ENCODE peak calls at places on chromosomes 16 and 17, in five cellular contexts. E is RCC 7860; U is pancreas; Y is stomach; N is activated T-helper 9 cell treated with anti-CD3 and anti-CD28 coated beads, Interleukin-2, amount 50 U/mL, for 16 hours. V is an unnamed sample.

GRCh38 chr16:27353853-27354252 is 40.1 kb downstream of the IL4R start:
- DNase-seq in Y (no peak), U (no peak), N (no peak), E (no peak), V (no peak)

GRCh38 chr17:8141046-8141445 is 11.2 kb downstream of the PER1 start:
- DNase-seq in Y (no peak), E (no peak), U (peak; percentile 55), N (no peak), V (no peak)

GRCh38 chr17:9432121-9432866 is 143.3 kb downstream of the STX8 start:
- DNase-seq in Y (no peak), U (no peak), E (no peak), N (no peak), V (no peak)

GRCh38 chr17:42553866-42554249 is 1.1 kb downstream of the HSD17B1 start:
- DNase-seq in U (peak; percentile 76), E (peak; percentile 19), N (no peak), Y (peak; percentile 48), V (no peak)

GRCh38 chr16:53821487-53821886 is 117.5 kb downstream of the FTO start:
- DNase-seq in N (no peak), Y (no peak), U (no peak), E (peak; percentile 79), V (peak; percentile 21)

GRCh38 chr17:9343513-9343912 is 232.1 kb downstream of the STX8 start:
- DNase-seq in E (no peak), N (no peak), Y (no peak), U (no peak), V (no peak)

GRCh38 chr17:38871247-38871991 is 1.6 kb downstream of the LASP1 start:
- DNase-seq in E (peak; percentile 84), N (peak; percentile 64), U (peak; percentile 86), Y (peak; percentile 76), V (peak; percentile 95)

GRCh38 chr17:12568358-12569251 is 97.1 kb upstream of the MYOCD start:
- DNase-seq in N (no peak), Y (no peak), U (no peak), E (no peak), V (no peak)

GRCh38 chr17:76142044-76143041 is 1.3 kb upstream of the FOXJ1 start:
- DNase-seq in N (no peak), E (no peak), U (no peak), Y (no peak), V (no peak)

GRCh38 chr16:12504312-12504711 is 299.4 kb downstream of the CPPED1 start:
- DNase-seq in N (no peak), E (no peak), Y (no peak), U (no peak), V (no peak)

GRCh38 chr17:55778389-55779118 is 27.7 kb downstream of the PCTP start:
- DNase-seq in U (no peak), E (no peak), Y (no peak), N (no peak), V (no peak)

GRCh38 chr17:70307430-70307829 is 138.1 kb downstream of the KCNJ2 start:
- DNase-seq in N (no peak), Y (no peak), E (no peak), U (no peak), V (no peak)

GRCh38 chr16:74998481-74999207 is at the start of gene ZNRF1:
- DNase-seq in Y (peak; percentile 86), N (peak; percentile 74), U (peak; percentile 94), E (peak; percentile 56), V (peak; percentile 78)

GRCh38 chr17:18124346-18125126 is 16.0 kb downstream of the MYO15A start:
- DNase-seq in Y (no peak), E (no peak), U (no peak), N (no peak), V (no peak)

GRCh38 chr17:42798011-42798382 is 507 bp downstream of the COA3 start:
- DNase-seq in U (no peak), N (no peak), Y (no peak), E (no peak), V (no peak)

GRCh38 chr16:85083051-85083639 is 29.1 kb downstream of the CIBAR2 start:
- DNase-seq in N (no peak), E (no peak), Y (no peak), U (no peak), V (no peak)

GRCh38 chr16:85398688-85399582 is 214.2 kb upstream of the GSE1 start:
- DNase-seq in Y (no peak), U (no peak), N (no peak), E (no peak), V (no peak)

GRCh38 chr16:83059237-83059636 is 432.5 kb downstream of the CDH13 start:
- DNase-seq in E (no peak), U (no peak), N (no peak), Y (no peak), V (no peak)

GRCh38 chr16:63617990-63618763 is 1503.7 kb downstream of the CDH11 start:
- DNase-seq in E (peak; percentile 58), Y (no peak), U (peak; percentile 67), N (no peak), V (peak; percentile 84)

GRCh38 chr16:17377360-17378324 is 93.1 kb downstream of the XYLT1 start:
- DNase-seq in U (no peak), Y (no peak), N (no peak), E (no peak), V (no peak)

GRCh38 chr16:88826070-88826840 is 14.5 kb upstream of the APRT start:
- DNase-seq in N (no peak), U (peak; percentile 74), Y (peak; percentile 41), E (no peak), V (no peak)

GRCh38 chr16:85253127-85253941 is 141.1 kb upstream of the CIBAR2 start:
- DNase-seq in E (no peak), Y (peak; percentile 70), U (peak; percentile 89), N (peak; percentile 30), V (peak; percentile 19)

GRCh38 chr17:34382586-34383224 is 19.7 kb upstream of the CCL1 start:
- DNase-seq in N (no peak), U (no peak), E (no peak), Y (no peak), V (no peak)

GRCh38 chr16:30565526-30565925 is 6.0 kb downstream of the ZNF688 start:
- DNase-seq in N (no peak), E (no peak), U (no peak), Y (no peak), V (no peak)

GRCh38 chr16:82735696-82736095 is 108.9 kb downstream of the CDH13 start:
- DNase-seq in N (no peak), Y (no peak), U (no peak), E (no peak), V (no peak)

GRCh38 chr16:70788668-70789161 is 12.2 kb downstream of the VAC14 start:
- DNase-seq in Y (no peak), U (no peak), N (no peak), E (no peak), V (no peak)

GRCh38 chr17:68684860-68685493 is 83.8 kb upstream of the FAM20A start:
- DNase-seq in N (no peak), E (no peak), Y (no peak), U (no peak), V (no peak)

GRCh38 chr17:859461-860195 is 77.5 kb downstream of the MRM3 start:
- DNase-seq in N (no peak), Y (no peak), U (no peak), E (no peak), V (no peak)

V was measured in Caki2.